ENCODE peak calls at places on chromosomes 13 and 19, in four cellular contexts. U is iPS DF 6.9; H is CD8-positive, alpha-beta memory T cell; I is tibial artery. D is an unnamed sample.

GRCh38 chr13:110154370-110155031 is 152.5 kb downstream of the COL4A1 start:
- DNase-seq in U (no peak), H (no peak), I (no peak), D (no peak)

GRCh38 chr19:47661571-47661970 is 51.7 kb upstream of the EHD2 start:
- DNase-seq in U (no peak), H (no peak), I (no peak), D (no peak)

GRCh38 chr13:31201341-31202024 is 1.7 kb downstream of the B3GLCT start:
- DNase-seq in U (no peak), H (no peak), I (peak), D (no peak)

GRCh38 chr13:114118086-114118762 is 14.2 kb downstream of the RASA3 start:
- DNase-seq in U (no peak), H (no peak), I (peak), D (no peak)

GRCh38 chr13:100600461-100600860 is 11.9 kb upstream of the GGACT start:
- DNase-seq in U (no peak), H (no peak), I (no peak), D (no peak)

GRCh38 chr13:43285891-43286602 is 262.7 kb downstream of the DNAJC15 start:
- DNase-seq in U (no peak), H (no peak), I (peak), D (no peak)

GRCh38 chr19:51702103-51702753 is 9.1 kb downstream of the SPACA6 start:
- DNase-seq in U (peak), H (peak), I (peak), D (no peak)

GRCh38 chr13:42594577-42595571 is 20.9 kb downstream of the TNFSF11 start:
- DNase-seq in U (peak), H (peak), I (no peak), D (no peak)

GRCh38 chr19:1130801-1131717 is 27.3 kb downstream of the GPX4 start:
- DNase-seq in U (no peak), H (peak), I (peak), D (no peak)

GRCh38 chr13:39655041-39655568 is 357 bp upstream of the COG6 start:
- DNase-seq in U (no peak), H (no peak), I (no peak), D (no peak)

GRCh38 chr19:40130013-40130412 is 39.3 kb upstream of the ZNF780A start:
- DNase-seq in U (no peak), H (no peak), I (no peak), D (no peak)

GRCh38 chr19:15702590-15702930 is 25.3 kb upstream of the OR10H2 start:
- DNase-seq in U (no peak), H (peak), I (peak), D (peak)

GRCh38 chr19:13503570-13504235 is 2.6 kb downstream of the CACNA1A start:
- DNase-seq in U (no peak), H (no peak), I (no peak), D (no peak)

GRCh38 chr19:988510-988909 is 4.4 kb downstream of the WDR18 start:
- DNase-seq in U (no peak), H (peak), I (no peak), D (no peak)

GRCh38 chr19:8423821-8424223 is 10.7 kb downstream of the MARCHF2 start:
- DNase-seq in U (no peak), H (no peak), I (peak), D (peak)

DNA sequence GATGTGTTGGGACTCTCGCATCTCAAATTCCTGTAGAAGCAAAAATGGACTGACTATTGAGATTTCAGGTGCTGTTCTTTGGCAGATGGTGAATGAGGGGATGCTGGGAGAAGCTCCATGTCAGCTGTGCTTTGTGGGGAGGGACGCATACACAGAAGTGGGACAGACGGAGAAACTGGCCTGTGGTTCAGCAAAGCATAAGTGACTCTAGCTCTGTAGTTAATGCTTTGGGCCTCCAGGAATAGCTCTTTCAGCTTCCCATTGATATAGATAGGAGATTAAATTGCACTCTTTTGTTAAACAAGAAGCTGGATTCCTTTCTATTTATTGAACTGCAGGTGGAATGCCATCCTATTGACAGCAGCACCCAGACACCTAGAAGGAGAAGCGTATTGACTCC is 194.6 kb upstream of the RNF113B start:
- DNase-seq in U (no peak), H (no peak), I (no peak), D (no peak)
- H3K27ac ChIP-seq in U (no peak), H (no peak), I (no peak), D (no peak)

DNA sequence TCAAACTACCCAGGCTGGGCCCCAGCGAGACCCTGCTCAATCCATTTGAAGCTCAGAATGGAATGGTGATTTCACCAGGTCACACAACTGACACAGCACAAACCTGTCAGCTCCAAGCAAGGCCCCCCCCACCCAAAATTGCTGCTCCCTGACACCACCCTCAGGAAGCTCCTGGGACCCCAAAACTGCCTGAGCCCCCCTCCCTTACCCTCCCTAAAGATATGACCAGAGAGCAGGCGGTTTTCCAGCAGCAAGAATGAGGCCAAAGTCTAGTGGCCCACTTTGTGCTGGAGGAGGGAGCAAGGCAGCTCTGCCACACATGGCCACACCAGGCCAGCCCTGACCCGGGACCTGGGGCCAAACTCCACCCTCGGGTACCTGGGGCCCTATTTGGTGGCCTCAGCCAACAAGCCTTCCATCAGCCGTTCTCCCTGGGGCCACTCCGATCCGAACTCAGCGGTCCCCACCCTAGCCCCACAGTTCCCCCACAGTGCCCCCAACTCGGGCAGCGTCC is 2.3 kb downstream of the NR2F6 start:
- DNase-seq in U (no peak), H (no peak), I (no peak), D (no peak)
- H3K27ac ChIP-seq in U (no peak), H (peak), I (peak), D (peak)

DNA sequence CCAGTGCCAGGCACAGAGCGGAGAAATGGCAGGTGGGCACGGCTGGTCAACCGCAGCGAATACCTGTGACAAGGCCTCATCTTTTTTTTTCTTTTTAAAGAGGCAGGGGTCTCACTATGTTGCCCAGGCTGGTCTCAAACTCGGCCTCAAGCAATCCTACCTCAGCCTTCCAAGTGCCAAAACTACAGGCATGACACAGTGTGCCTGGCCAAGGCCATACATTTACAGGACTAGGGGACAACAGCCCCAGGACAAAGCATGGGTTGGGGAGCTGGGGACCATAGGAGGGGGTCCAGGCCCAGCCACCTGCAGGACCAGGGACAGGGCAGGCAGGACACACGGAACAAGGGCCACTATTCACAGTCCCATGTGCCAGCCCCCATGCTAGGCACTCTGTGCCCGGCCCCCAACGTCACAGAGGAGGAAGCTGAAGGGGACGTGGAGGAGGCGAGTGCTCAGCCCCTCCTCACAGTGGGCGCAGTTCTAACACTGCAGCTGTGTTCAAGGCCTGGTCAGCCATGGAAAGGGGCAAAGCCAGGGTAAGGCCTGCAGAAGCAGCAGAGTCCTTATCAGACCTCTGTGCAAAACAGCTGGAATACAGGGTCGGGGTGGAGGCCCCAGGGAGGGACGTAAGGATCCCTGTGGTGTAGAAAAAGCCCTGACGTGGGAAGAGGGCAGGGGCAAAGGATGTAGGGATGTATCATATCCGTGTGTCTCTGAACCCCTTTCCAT is 28.3 kb downstream of the SH3GL1 start:
- DNase-seq in U (no peak), H (no peak), I (no peak), D (no peak)
- H3K27ac ChIP-seq in U (no peak), H (no peak), I (peak), D (no peak)

GRCh38 chr13:106096661-106097092 is 438.8 kb downstream of the EFNB2 start:
- DNase-seq in U (no peak), H (no peak), I (no peak), D (peak)
- H3K27ac ChIP-seq in U (no peak), H (no peak), I (no peak), D (peak)

GRCh38 chr13:51240888-51241475 is 18.8 kb downstream of the FAM124A start:
- DNase-seq in U (no peak), H (no peak), I (no peak), D (no peak)
- H3K27ac ChIP-seq in U (no peak), H (no peak), I (no peak), D (no peak)

GRCh38 chr13:95180513-95181245 is 120.6 kb downstream of the ABCC4 start:
- DNase-seq in U (no peak), H (no peak), I (no peak), D (no peak)

GRCh38 chr13:95184317-95184716 is 116.9 kb downstream of the ABCC4 start:
- DNase-seq in U (no peak), H (no peak), I (no peak), D (no peak)

GRCh38 chr13:95182570-95183285 is 118.5 kb downstream of the ABCC4 start:
- DNase-seq in U (no peak), H (no peak), I (no peak), D (no peak)

GRCh38 chr13:95185311-95185710 is 115.9 kb downstream of the ABCC4 start:
- DNase-seq in U (no peak), H (no peak), I (no peak), D (no peak)

GRCh38 chr13:95181586-95181985 is 119.7 kb downstream of the ABCC4 start:
- DNase-seq in U (no peak), H (no peak), I (no peak), D (no peak)
- H3K27ac ChIP-seq in U (no peak), H (no peak), I (no peak), D (no peak)

GRCh38 chr19:19382118-19382517 is 23.4 kb upstream of the GATAD2A start:
- DNase-seq in U (no peak), H (peak), I (no peak), D (no peak)

GRCh38 chr19:19385131-19385899 is 20.2 kb upstream of the GATAD2A start:
- DNase-seq in U (peak), H (no peak), I (peak), D (peak)

GRCh38 chr19:19386373-19386869 is 19.1 kb upstream of the GATAD2A start:
- DNase-seq in U (no peak), H (peak), I (no peak), D (no peak)

GRCh38 chr19:19385900-19386339 is 19.6 kb upstream of the GATAD2A start:
- DNase-seq in U (no peak), H (peak), I (no peak), D (no peak)

GRCh38 chr19:19384486-19384885 is 21.0 kb upstream of the GATAD2A start:
- DNase-seq in U (no peak), H (peak), I (no peak), D (no peak)
- H3K27ac ChIP-seq in U (no peak), H (peak), I (peak), D (no peak)

GRCh38 chr13:73464758-73465628 is 406.2 kb downstream of the KLF5 start:
- DNase-seq in U (no peak), H (no peak), I (no peak), D (no peak)
- H3K27ac ChIP-seq in U (no peak), H (no peak), I (no peak), D (peak)

GRCh38 chr19:41918653-41919244 is 9.5 kb downstream of the ERFL start:
- DNase-seq in U (no peak), H (no peak), I (no peak), D (no peak)
- H3K27ac ChIP-seq in U (no peak), H (no peak), I (no peak), D (no peak)